ENCODE peak calls at places on chromosomes 7 and 10, in nine cellular contexts. One of them, this sample, is unnamed.
A peak's percentile ranks its signal among the peaks of the same experiment; 100 is the strongest.

GRCh38 chr7:22728416-22729029 is 1.5 kb downstream of the IL6 start:
- DNase-seq in breast epithelium: no peak
- DNase-seq in heart left ventricle: no peak
- DNase-seq in fibroblast of lung: peak; percentile 77
- DNase-seq in CD8-positive, alpha-beta T cell: no peak
- DNase-seq in lung: no peak
- DNase-seq in suprapubic skin: no peak
- DNase-seq in CD4-positive, alpha-beta memory T cell: peak; percentile 14
- DNase-seq in hepatocyte: peak; percentile 56
- DNase-seq in this sample: no peak

GRCh38 chr7:81600608-81601007 is 169.2 kb downstream of the HGF start:
- DNase-seq in suprapubic skin: no peak
- DNase-seq in lung: no peak
- DNase-seq in fibroblast of lung: peak; percentile 63
- DNase-seq in CD4-positive, alpha-beta memory T cell: no peak
- DNase-seq in hepatocyte: no peak
- DNase-seq in breast epithelium: no peak
- DNase-seq in CD8-positive, alpha-beta T cell: no peak
- DNase-seq in heart left ventricle: no peak
- DNase-seq in this sample: no peak

GRCh38 chr7:102288285-102288930 is 1.7 kb downstream of the SH2B2 start:
- DNase-seq in hepatocyte: no peak
- DNase-seq in suprapubic skin: peak; percentile 57
- DNase-seq in CD4-positive, alpha-beta memory T cell: no peak
- DNase-seq in heart left ventricle: no peak
- DNase-seq in lung: no peak
- DNase-seq in fibroblast of lung: no peak
- DNase-seq in CD8-positive, alpha-beta T cell: no peak
- DNase-seq in breast epithelium: no peak
- DNase-seq in this sample: no peak

GRCh38 chr10:36547965-36548364 is 577.4 kb upstream of the ANKRD30A start:
- DNase-seq in suprapubic skin: no peak
- DNase-seq in heart left ventricle: no peak
- DNase-seq in CD4-positive, alpha-beta memory T cell: no peak
- DNase-seq in CD8-positive, alpha-beta T cell: no peak
- DNase-seq in breast epithelium: no peak
- DNase-seq in hepatocyte: no peak
- DNase-seq in lung: no peak
- DNase-seq in fibroblast of lung: no peak
- DNase-seq in this sample: no peak

GRCh38 chr7:1842321-1843221 is 172.5 kb downstream of the ELFN1 start:
- DNase-seq in fibroblast of lung: peak; percentile 36
- DNase-seq in heart left ventricle: peak; percentile 28
- DNase-seq in CD8-positive, alpha-beta T cell: no peak
- DNase-seq in CD4-positive, alpha-beta memory T cell: no peak
- DNase-seq in lung: no peak
- DNase-seq in suprapubic skin: peak; percentile 46
- DNase-seq in breast epithelium: no peak
- DNase-seq in hepatocyte: peak; percentile 40
- DNase-seq in this sample: no peak

GRCh38 chr10:84822926-84823325 is 494.5 kb downstream of the CCSER2 start:
- DNase-seq in heart left ventricle: no peak
- DNase-seq in CD8-positive, alpha-beta T cell: no peak
- DNase-seq in CD4-positive, alpha-beta memory T cell: no peak
- DNase-seq in suprapubic skin: no peak
- DNase-seq in lung: no peak
- DNase-seq in fibroblast of lung: no peak
- DNase-seq in hepatocyte: no peak
- DNase-seq in breast epithelium: no peak
- DNase-seq in this sample: no peak

GRCh38 chr7:138981332-138982203 is at the start of gene KIAA1549:
- DNase-seq in suprapubic skin: no peak
- DNase-seq in CD4-positive, alpha-beta memory T cell: peak; percentile 41
- DNase-seq in fibroblast of lung: peak; percentile 57
- DNase-seq in breast epithelium: no peak
- DNase-seq in hepatocyte: peak; percentile 92
- DNase-seq in CD8-positive, alpha-beta T cell: no peak
- DNase-seq in heart left ventricle: peak; percentile 72
- DNase-seq in lung: peak; percentile 41
- DNase-seq in this sample: peak; percentile 16

GRCh38 chr7:133850497-133851070 is 276.6 kb upstream of the LRGUK start:
- DNase-seq in lung: no peak
- DNase-seq in CD4-positive, alpha-beta memory T cell: no peak
- DNase-seq in hepatocyte: no peak
- DNase-seq in heart left ventricle: no peak
- DNase-seq in CD8-positive, alpha-beta T cell: no peak
- DNase-seq in breast epithelium: no peak
- DNase-seq in suprapubic skin: no peak
- DNase-seq in fibroblast of lung: peak; percentile 13
- DNase-seq in this sample: no peak

GRCh38 chr10:103560886-103561285 is 67.4 kb downstream of the NEURL1 start:
- DNase-seq in CD4-positive, alpha-beta memory T cell: no peak
- DNase-seq in suprapubic skin: no peak
- DNase-seq in lung: no peak
- DNase-seq in CD8-positive, alpha-beta T cell: no peak
- DNase-seq in hepatocyte: no peak
- DNase-seq in fibroblast of lung: no peak
- DNase-seq in heart left ventricle: no peak
- DNase-seq in breast epithelium: no peak
- DNase-seq in this sample: no peak

GRCh38 chr10:132939957-132940790 is 2.2 kb downstream of the CFAP46 start:
- DNase-seq in CD4-positive, alpha-beta memory T cell: peak; percentile 14
- DNase-seq in heart left ventricle: no peak
- DNase-seq in breast epithelium: no peak
- DNase-seq in CD8-positive, alpha-beta T cell: no peak
- DNase-seq in hepatocyte: peak; percentile 81
- DNase-seq in fibroblast of lung: peak; percentile 56
- DNase-seq in suprapubic skin: no peak
- DNase-seq in lung: peak; percentile 47
- DNase-seq in this sample: no peak

GRCh38 chr10:18216482-18216881 is 76.3 kb downstream of the CACNB2 start:
- DNase-seq in CD8-positive, alpha-beta T cell: no peak
- DNase-seq in breast epithelium: no peak
- DNase-seq in lung: no peak
- DNase-seq in CD4-positive, alpha-beta memory T cell: no peak
- DNase-seq in heart left ventricle: no peak
- DNase-seq in fibroblast of lung: peak; percentile 73
- DNase-seq in suprapubic skin: no peak
- DNase-seq in hepatocyte: peak; percentile 43
- DNase-seq in this sample: no peak

GRCh38 chr10:91864744-91865143 is 44.5 kb downstream of the FGFBP3 start:
- DNase-seq in fibroblast of lung: peak; percentile 37
- DNase-seq in hepatocyte: no peak
- DNase-seq in breast epithelium: no peak
- DNase-seq in suprapubic skin: no peak
- DNase-seq in lung: no peak
- DNase-seq in heart left ventricle: no peak
- DNase-seq in CD8-positive, alpha-beta T cell: no peak
- DNase-seq in CD4-positive, alpha-beta memory T cell: no peak
- DNase-seq in this sample: no peak

GRCh38 chr10:73967544-73967943 is 30.4 kb upstream of the VCL start:
- DNase-seq in fibroblast of lung: no peak
- DNase-seq in CD4-positive, alpha-beta memory T cell: no peak
- DNase-seq in heart left ventricle: no peak
- DNase-seq in suprapubic skin: no peak
- DNase-seq in lung: no peak
- DNase-seq in CD8-positive, alpha-beta T cell: no peak
- DNase-seq in breast epithelium: no peak
- DNase-seq in hepatocyte: no peak
- DNase-seq in this sample: no peak

GRCh38 chr7:99314504-99314903 is 11.2 kb upstream of the ARPC1A start:
- DNase-seq in CD8-positive, alpha-beta T cell: no peak
- DNase-seq in heart left ventricle: no peak
- DNase-seq in lung: no peak
- DNase-seq in suprapubic skin: no peak
- DNase-seq in fibroblast of lung: no peak
- DNase-seq in CD4-positive, alpha-beta memory T cell: no peak
- DNase-seq in hepatocyte: no peak
- DNase-seq in breast epithelium: no peak
- DNase-seq in this sample: no peak

GRCh38 chr7:96407427-96407826 is 85.5 kb upstream of the SLC25A13 start:
- DNase-seq in CD8-positive, alpha-beta T cell: no peak
- DNase-seq in lung: no peak
- DNase-seq in CD4-positive, alpha-beta memory T cell: no peak
- DNase-seq in suprapubic skin: no peak
- DNase-seq in fibroblast of lung: no peak
- DNase-seq in breast epithelium: no peak
- DNase-seq in hepatocyte: no peak
- DNase-seq in heart left ventricle: no peak
- DNase-seq in this sample: no peak

GRCh38 chr7:148711191-148712102 is 12.7 kb downstream of the CUL1 start:
- DNase-seq in heart left ventricle: no peak
- DNase-seq in suprapubic skin: no peak
- DNase-seq in hepatocyte: no peak
- DNase-seq in breast epithelium: no peak
- DNase-seq in CD8-positive, alpha-beta T cell: no peak
- DNase-seq in fibroblast of lung: no peak
- DNase-seq in lung: no peak
- DNase-seq in CD4-positive, alpha-beta memory T cell: no peak
- DNase-seq in this sample: no peak

GRCh38 chr7:148709019-148709418 is 10.3 kb downstream of the CUL1 start:
- DNase-seq in suprapubic skin: no peak
- DNase-seq in CD8-positive, alpha-beta T cell: no peak
- DNase-seq in hepatocyte: no peak
- DNase-seq in CD4-positive, alpha-beta memory T cell: no peak
- DNase-seq in fibroblast of lung: no peak
- DNase-seq in breast epithelium: no peak
- DNase-seq in lung: no peak
- DNase-seq in heart left ventricle: no peak
- DNase-seq in this sample: no peak

GRCh38 chr7:148704966-148705365 is 6.3 kb downstream of the CUL1 start:
- DNase-seq in CD4-positive, alpha-beta memory T cell: no peak
- DNase-seq in lung: no peak
- DNase-seq in breast epithelium: no peak
- DNase-seq in CD8-positive, alpha-beta T cell: no peak
- DNase-seq in heart left ventricle: no peak
- DNase-seq in fibroblast of lung: no peak
- DNase-seq in hepatocyte: no peak
- DNase-seq in suprapubic skin: no peak
- DNase-seq in this sample: no peak

GRCh38 chr7:148706368-148706767 is 7.7 kb downstream of the CUL1 start:
- DNase-seq in heart left ventricle: no peak
- DNase-seq in CD4-positive, alpha-beta memory T cell: no peak
- DNase-seq in lung: no peak
- DNase-seq in hepatocyte: no peak
- DNase-seq in fibroblast of lung: no peak
- DNase-seq in CD8-positive, alpha-beta T cell: no peak
- DNase-seq in breast epithelium: no peak
- DNase-seq in suprapubic skin: no peak
- DNase-seq in this sample: no peak

GRCh38 chr7:148708026-148708685 is 9.5 kb downstream of the CUL1 start:
- DNase-seq in CD8-positive, alpha-beta T cell: no peak
- DNase-seq in fibroblast of lung: no peak
- DNase-seq in breast epithelium: no peak
- DNase-seq in hepatocyte: no peak
- DNase-seq in lung: no peak
- DNase-seq in suprapubic skin: no peak
- DNase-seq in heart left ventricle: no peak
- DNase-seq in CD4-positive, alpha-beta memory T cell: no peak
- DNase-seq in this sample: no peak
- H3K4me1 ChIP-seq in CD8-positive, alpha-beta T cell: peaks cover 64% of the 10 kb centered on the region
- H3K4me1 ChIP-seq in fibroblast of lung: no peaks in the 10 kb centered on the region
- H3K4me1 ChIP-seq in breast epithelium: peaks cover 2% of the 10 kb centered on the region
- H3K4me1 ChIP-seq in hepatocyte: peaks cover 41% of the 10 kb centered on the region
- H3K4me1 ChIP-seq in lung: peaks cover 15% of the 10 kb centered on the region
- H3K4me1 ChIP-seq in suprapubic skin: peaks cover 67% of the 10 kb centered on the region
- H3K4me1 ChIP-seq in heart left ventricle: peaks cover 42% of the 10 kb centered on the region
- H3K4me1 ChIP-seq in CD4-positive, alpha-beta memory T cell: peaks cover 80% of the 10 kb centered on the region
- H3K4me1 ChIP-seq in this sample: peaks cover 12% of the 10 kb centered on the region

DNA sequence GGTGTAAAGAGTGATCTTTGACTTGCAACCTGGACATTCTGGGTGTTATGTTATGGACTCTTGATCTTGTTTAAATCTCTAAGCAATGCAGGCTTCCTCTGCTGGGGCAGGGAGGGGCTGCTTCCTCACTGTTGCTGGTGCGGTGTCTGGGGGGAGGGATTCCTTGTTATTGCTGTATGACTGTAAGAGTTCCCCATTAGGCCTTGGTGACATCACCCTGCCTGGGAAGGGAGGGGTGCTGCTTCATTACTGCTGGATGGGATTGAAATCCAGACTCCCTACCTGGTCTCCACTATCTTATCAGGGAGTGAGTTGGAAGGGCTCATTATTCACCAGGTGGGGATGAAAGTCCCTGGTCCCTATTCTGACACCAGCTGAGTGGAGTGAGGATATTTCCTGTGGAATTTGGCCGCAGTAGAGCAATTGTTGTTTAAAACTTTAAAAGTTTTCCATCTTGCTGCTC is 8.8 kb downstream of the OGDH start:
- DNase-seq in suprapubic skin: no peak
- DNase-seq in lung: no peak
- DNase-seq in breast epithelium: no peak
- DNase-seq in heart left ventricle: peak; percentile 66
- DNase-seq in hepatocyte: peak; percentile 84
- DNase-seq in CD4-positive, alpha-beta memory T cell: no peak
- DNase-seq in fibroblast of lung: peak; percentile 12
- DNase-seq in CD8-positive, alpha-beta T cell: no peak
- DNase-seq in this sample: peak; percentile 42
- H3K4me1 ChIP-seq in suprapubic skin: peaks cover 62% of the 10 kb centered on the region
- H3K4me1 ChIP-seq in lung: peaks cover 15% of the 10 kb centered on the region
- H3K4me1 ChIP-seq in breast epithelium: no peaks in the 10 kb centered on the region
- H3K4me1 ChIP-seq in heart left ventricle: peaks cover 43% of the 10 kb centered on the region
- H3K4me1 ChIP-seq in hepatocyte: peaks cover 32% of the 10 kb centered on the region
- H3K4me1 ChIP-seq in CD4-positive, alpha-beta memory T cell: peaks cover 70% of the 10 kb centered on the region
- H3K4me1 ChIP-seq in fibroblast of lung: peaks cover 8% of the 10 kb centered on the region
- H3K4me1 ChIP-seq in CD8-positive, alpha-beta T cell: peaks cover 21% of the 10 kb centered on the region
- H3K4me1 ChIP-seq in this sample: peaks cover 42% of the 10 kb centered on the region

DNA sequence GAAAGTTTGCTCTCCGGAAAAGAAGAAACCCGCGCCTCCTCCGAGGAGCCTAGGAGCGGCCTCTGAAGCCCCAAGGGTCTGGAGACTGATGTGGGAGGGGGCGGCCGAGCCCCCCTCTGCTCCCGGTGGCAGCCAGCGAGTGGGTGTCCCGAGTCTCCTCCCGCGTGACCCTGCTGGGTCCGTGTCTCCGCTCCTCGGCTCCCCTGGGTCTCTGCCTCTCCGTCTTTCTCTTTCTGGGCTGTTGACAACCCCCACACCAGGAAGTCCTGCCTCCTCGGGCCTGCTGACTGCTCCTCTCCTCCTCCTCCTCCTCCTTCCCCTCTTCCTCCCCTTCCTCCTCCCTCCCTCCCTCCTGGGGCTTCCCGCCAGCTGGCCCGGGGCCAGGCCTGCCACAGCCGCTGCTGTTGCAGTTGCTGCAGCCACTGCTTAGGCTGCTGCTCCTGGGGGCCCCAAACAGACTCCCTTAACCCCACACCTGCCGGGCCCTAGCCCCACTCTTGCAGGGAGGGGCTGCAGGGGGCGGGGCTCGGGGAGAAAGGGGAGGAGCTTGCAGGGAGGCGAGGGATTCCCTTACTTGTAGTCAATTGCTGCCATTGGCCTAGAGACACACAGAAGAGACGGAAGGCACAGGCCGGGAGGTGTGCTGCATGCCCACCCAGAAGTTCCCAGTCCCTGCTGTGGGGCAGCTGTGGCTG is at the start of gene TSC22D4:
- DNase-seq in CD8-positive, alpha-beta T cell: peak; percentile 85
- DNase-seq in fibroblast of lung: peak; percentile 96
- DNase-seq in hepatocyte: peak; percentile 94
- DNase-seq in suprapubic skin: peak; percentile 97
- DNase-seq in CD4-positive, alpha-beta memory T cell: peak; percentile 93
- DNase-seq in lung: peak; percentile 97
- DNase-seq in breast epithelium: peak; percentile 94
- DNase-seq in heart left ventricle: peak; percentile 95
- DNase-seq in this sample: peak; percentile 84
- H3K4me1 ChIP-seq in CD8-positive, alpha-beta T cell: peaks cover 54% of the 10 kb centered on the region
- H3K4me1 ChIP-seq in fibroblast of lung: peaks cover 11% of the 10 kb centered on the region
- H3K4me1 ChIP-seq in hepatocyte: peaks cover 28% of the 10 kb centered on the region
- H3K4me1 ChIP-seq in suprapubic skin: peaks cover 62% of the 10 kb centered on the region
- H3K4me1 ChIP-seq in CD4-positive, alpha-beta memory T cell: peaks cover 58% of the 10 kb centered on the region
- H3K4me1 ChIP-seq in lung: peaks cover 17% of the 10 kb centered on the region
- H3K4me1 ChIP-seq in breast epithelium: peaks cover 12% of the 10 kb centered on the region
- H3K4me1 ChIP-seq in heart left ventricle: peaks cover 38% of the 10 kb centered on the region
- H3K4me1 ChIP-seq in this sample: peaks cover 49% of the 10 kb centered on the region

GRCh38 chr7:100432053-100432452 is 2.4 kb downstream of the MEPCE start:
- DNase-seq in CD8-positive, alpha-beta T cell: no peak
- DNase-seq in CD4-positive, alpha-beta memory T cell: no peak
- DNase-seq in heart left ventricle: no peak
- DNase-seq in lung: no peak
- DNase-seq in suprapubic skin: no peak
- DNase-seq in fibroblast of lung: no peak
- DNase-seq in hepatocyte: no peak
- DNase-seq in breast epithelium: no peak
- DNase-seq in this sample: no peak
- H3K4me1 ChIP-seq in CD8-positive, alpha-beta T cell: peaks cover 48% of the 10 kb centered on the region
- H3K4me1 ChIP-seq in CD4-positive, alpha-beta memory T cell: peaks cover 59% of the 10 kb centered on the region
- H3K4me1 ChIP-seq in heart left ventricle: peaks cover 39% of the 10 kb centered on the region
- H3K4me1 ChIP-seq in lung: peaks cover 13% of the 10 kb centered on the region
- H3K4me1 ChIP-seq in suprapubic skin: peaks cover 59% of the 10 kb centered on the region
- H3K4me1 ChIP-seq in fibroblast of lung: peaks cover 6% of the 10 kb centered on the region
- H3K4me1 ChIP-seq in hepatocyte: peaks cover 35% of the 10 kb centered on the region
- H3K4me1 ChIP-seq in breast epithelium: peaks cover 8% of the 10 kb centered on the region
- H3K4me1 ChIP-seq in this sample: peaks cover 37% of the 10 kb centered on the region

This sample was measured in effector memory CD4-positive, alpha-beta T cell.